ENCODE peak calls at places on chromosomes 3 and 15, in seven cellular contexts. R, C, D, T, G, N and S are unnamed samples.

GRCh38 chr3:24367681-24368264 is 126.9 kb downstream of the THRB start:
- DNase-seq in R (no peak), C (no peak), D (no peak), T (no peak), G (no peak), N (peak), S (no peak)

GRCh38 chr15:70892002-70892911 is at the start of the genes LRRC49 and THAP10:
- DNase-seq in R (no peak), C (no peak), D (peak), T (peak), G (peak), N (peak), S (no peak)

GRCh38 chr3:43217633-43218032 is 68.7 kb upstream of the SNRK start:
- DNase-seq in R (no peak), C (no peak), D (no peak), T (no peak), G (no peak), N (no peak), S (no peak)

GRCh38 chr15:38886315-38887163 is 321.9 kb upstream of the RASGRP1 start:
- DNase-seq in R (no peak), C (no peak), D (no peak), T (peak), G (peak), N (no peak), S (no peak)

GRCh38 chr15:38872732-38873131 is 308.1 kb upstream of the RASGRP1 start:
- DNase-seq in R (no peak), C (no peak), D (no peak), T (no peak), G (no peak), N (no peak), S (no peak)

GRCh38 chr3:54865316-54865715 is 62.5 kb downstream of the LRTM1 start:
- DNase-seq in R (no peak), C (no peak), D (no peak), T (no peak), G (no peak), N (no peak), S (no peak)

GRCh38 chr3:16137044-16137443 is 37.4 kb upstream of the GALNT15 start:
- DNase-seq in R (no peak), C (no peak), D (no peak), T (no peak), G (no peak), N (no peak), S (no peak)

GRCh38 chr15:70853855-70854668 is at the start of gene LARP6:
- DNase-seq in R (peak), C (no peak), D (no peak), T (peak), G (no peak), N (peak), S (no peak)

GRCh38 chr3:196643201-196643749 is 3.8 kb downstream of the NRROS start:
- DNase-seq in R (peak), C (no peak), D (no peak), T (no peak), G (no peak), N (no peak), S (peak)

GRCh38 chr3:47594792-47595191 is 16.1 kb upstream of the CSPG5 start:
- DNase-seq in R (no peak), C (no peak), D (no peak), T (no peak), G (no peak), N (no peak), S (no peak)

GRCh38 chr15:83292317-83292716 is 7.9 kb upstream of the BNC1 start:
- DNase-seq in R (no peak), C (no peak), D (no peak), T (no peak), G (no peak), N (no peak), S (no peak)

GRCh38 chr15:90550919-90551318 is 21.2 kb downstream of the CRTC3 start:
- DNase-seq in R (no peak), C (no peak), D (no peak), T (no peak), G (no peak), N (no peak), S (no peak)

GRCh38 chr3:100516232-100516631 is 23.8 kb downstream of the TMEM45A start:
- DNase-seq in R (no peak), C (no peak), D (no peak), T (no peak), G (no peak), N (no peak), S (no peak)

GRCh38 chr3:21745971-21746370 is 5.0 kb downstream of the ZNF385D start:
- DNase-seq in R (no peak), C (no peak), D (no peak), T (no peak), G (no peak), N (no peak), S (no peak)